ENCODE peak calls at places on chromosomes 4 and X, in five cellular contexts. One of them, this sample, is unnamed.

GRCh38 chr4:189267312-189267965 is 673.2 kb upstream of the FRG1 start:
- DNase-seq in brain microvascular endothelial cell: no peak
- DNase-seq in A549: no peak
- DNase-seq in CD8-positive, alpha-beta T cell: no peak
- DNase-seq in substantia nigra: no peak
- DNase-seq in this sample: no peak

GRCh38 chr4:84470204-84470785 is 28.8 kb downstream of the NKX6-1 start:
- DNase-seq in brain microvascular endothelial cell: no peak
- DNase-seq in CD8-positive, alpha-beta T cell: no peak
- DNase-seq in substantia nigra: no peak
- DNase-seq in A549: no peak
- DNase-seq in this sample: no peak

GRCh38 chr4:145234086-145234694 is 53.8 kb upstream of the OTUD4 start:
- DNase-seq in substantia nigra: no peak
- DNase-seq in CD8-positive, alpha-beta T cell: peak; percentile 48
- DNase-seq in brain microvascular endothelial cell: peak; percentile 58
- DNase-seq in A549: peak; percentile 22
- DNase-seq in this sample: peak; percentile 38

GRCh38 chr4:73661646-73662119 is 41.4 kb upstream of the RASSF6 start:
- DNase-seq in CD8-positive, alpha-beta T cell: no peak
- DNase-seq in A549: no peak
- DNase-seq in substantia nigra: no peak
- DNase-seq in brain microvascular endothelial cell: peak; percentile 99
- DNase-seq in this sample: no peak

GRCh38 chr4:104983615-104984179 is 163.0 kb upstream of the TET2 start:
- DNase-seq in CD8-positive, alpha-beta T cell: no peak
- DNase-seq in brain microvascular endothelial cell: no peak
- DNase-seq in substantia nigra: no peak
- DNase-seq in A549: no peak
- DNase-seq in this sample: no peak

GRCh38 chr4:173243321-173243720 is 74.7 kb downstream of the GALNT7 start:
- DNase-seq in CD8-positive, alpha-beta T cell: no peak
- DNase-seq in substantia nigra: no peak
- DNase-seq in A549: peak; percentile 9
- DNase-seq in brain microvascular endothelial cell: peak; percentile 64
- DNase-seq in this sample: no peak

GRCh38 chr4:22512306-22512705 is 3.6 kb downstream of the ADGRA3 start:
- DNase-seq in brain microvascular endothelial cell: no peak
- DNase-seq in substantia nigra: no peak
- DNase-seq in A549: no peak
- DNase-seq in CD8-positive, alpha-beta T cell: no peak
- DNase-seq in this sample: no peak

GRCh38 chr4:187084696-187085095 is 361.0 kb upstream of the FAT1 start:
- DNase-seq in CD8-positive, alpha-beta T cell: no peak
- DNase-seq in A549: no peak
- DNase-seq in substantia nigra: no peak
- DNase-seq in brain microvascular endothelial cell: no peak
- DNase-seq in this sample: no peak

GRCh38 chr4:78864405-78865024 is 74.7 kb downstream of the PAQR3 start:
- DNase-seq in brain microvascular endothelial cell: peak; percentile 71
- DNase-seq in CD8-positive, alpha-beta T cell: no peak
- DNase-seq in A549: peak; percentile 18
- DNase-seq in substantia nigra: no peak
- DNase-seq in this sample: peak; percentile 86

GRCh38 chr4:151865327-151865726 is 104.5 kb upstream of the GATB start:
- DNase-seq in CD8-positive, alpha-beta T cell: no peak
- DNase-seq in A549: no peak
- DNase-seq in brain microvascular endothelial cell: no peak
- DNase-seq in substantia nigra: no peak
- DNase-seq in this sample: no peak

GRCh38 chr4:185470503-185471195 is 884 bp downstream of the CCDC110 start:
- DNase-seq in A549: peak; percentile 8
- DNase-seq in CD8-positive, alpha-beta T cell: peak; percentile 56
- DNase-seq in substantia nigra: peak; percentile 39
- DNase-seq in brain microvascular endothelial cell: peak; percentile 4
- DNase-seq in this sample: no peak

DNA sequence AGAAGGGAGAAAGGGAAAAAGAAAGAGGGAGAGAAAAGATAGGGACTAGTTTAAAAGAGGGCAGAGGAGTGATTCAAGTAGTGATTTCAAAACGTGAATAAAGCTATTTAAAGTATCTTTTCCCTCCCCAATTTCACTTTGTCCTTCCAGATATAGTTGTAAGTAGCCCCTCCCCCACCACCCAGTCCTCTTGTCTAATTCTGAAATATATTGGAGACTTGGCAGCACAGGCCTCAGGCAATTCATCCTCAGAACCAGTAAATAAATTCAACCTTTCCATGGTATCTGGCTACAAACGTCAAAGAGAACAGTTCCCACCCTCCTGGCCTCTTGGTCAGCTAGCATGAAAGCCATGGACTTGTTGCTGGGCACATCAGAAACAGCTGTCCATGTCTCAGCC is 169.5 kb upstream of the SCML1 start:
- DNase-seq in CD8-positive, alpha-beta T cell: no peak
- DNase-seq in brain microvascular endothelial cell: no peak
- DNase-seq in A549: no peak
- DNase-seq in substantia nigra: no peak
- DNase-seq in this sample: no peak
- H3K27ac ChIP-seq in CD8-positive, alpha-beta T cell: no peak overlapping the region
- H3K27ac ChIP-seq in brain microvascular endothelial cell: no peak overlapping the region
- H3K27ac ChIP-seq in A549: no peak overlapping the region
- H3K27ac ChIP-seq in substantia nigra: no peak overlapping the region
- H3K27ac ChIP-seq in this sample: no peak overlapping the region

GRCh38 chr4:99084595-99084994 is 4.0 kb downstream of the ADH5 start:
- DNase-seq in substantia nigra: no peak
- DNase-seq in CD8-positive, alpha-beta T cell: no peak
- DNase-seq in A549: no peak
- DNase-seq in brain microvascular endothelial cell: no peak
- DNase-seq in this sample: no peak
- H3K27ac ChIP-seq in substantia nigra: no peak overlapping the region
- H3K27ac ChIP-seq in CD8-positive, alpha-beta T cell: no peak overlapping the region
- H3K27ac ChIP-seq in A549: no peak overlapping the region
- H3K27ac ChIP-seq in brain microvascular endothelial cell: no peak overlapping the region
- H3K27ac ChIP-seq in this sample: no peak overlapping the region

GRCh38 chrX:11447418-11447817 is 154.2 kb downstream of the AMELX start:
- DNase-seq in CD8-positive, alpha-beta T cell: no peak
- DNase-seq in brain microvascular endothelial cell: no peak
- DNase-seq in A549: no peak
- DNase-seq in substantia nigra: no peak
- DNase-seq in this sample: no peak

GRCh38 chrX:11450354-11450753 is 157.1 kb downstream of the AMELX start:
- DNase-seq in CD8-positive, alpha-beta T cell: no peak
- DNase-seq in substantia nigra: no peak
- DNase-seq in brain microvascular endothelial cell: no peak
- DNase-seq in A549: no peak
- DNase-seq in this sample: no peak

GRCh38 chrX:11449613-11450012 is 156.4 kb downstream of the AMELX start:
- DNase-seq in brain microvascular endothelial cell: no peak
- DNase-seq in CD8-positive, alpha-beta T cell: no peak
- DNase-seq in A549: no peak
- DNase-seq in substantia nigra: no peak
- DNase-seq in this sample: no peak

GRCh38 chrX:11446951-11447350 is 153.7 kb downstream of the AMELX start:
- DNase-seq in brain microvascular endothelial cell: no peak
- DNase-seq in A549: no peak
- DNase-seq in substantia nigra: no peak
- DNase-seq in CD8-positive, alpha-beta T cell: no peak
- DNase-seq in this sample: no peak

DNA sequence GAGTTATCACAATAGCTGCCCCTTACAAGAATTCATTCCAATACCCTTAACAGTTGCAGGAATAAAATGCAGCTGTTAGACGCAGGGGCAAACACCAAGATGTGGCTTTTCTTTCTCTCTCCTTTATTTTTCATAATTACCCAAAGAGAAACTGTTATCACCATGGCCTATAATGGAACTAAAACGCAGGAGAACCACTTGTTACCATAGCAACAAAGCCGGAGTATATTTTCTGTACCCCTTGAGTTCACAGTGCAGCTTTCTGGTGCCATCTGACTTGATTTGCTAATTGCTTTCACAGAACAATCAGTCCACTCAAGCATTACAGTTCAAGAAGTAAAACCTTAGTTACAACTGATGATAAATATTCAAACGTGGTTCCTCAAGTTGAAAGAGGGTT is 157.9 kb downstream of the AMELX start:
- DNase-seq in CD8-positive, alpha-beta T cell: no peak
- DNase-seq in brain microvascular endothelial cell: no peak
- DNase-seq in A549: no peak
- DNase-seq in substantia nigra: no peak
- DNase-seq in this sample: no peak
- H3K27ac ChIP-seq in CD8-positive, alpha-beta T cell: no peak overlapping the region
- H3K27ac ChIP-seq in brain microvascular endothelial cell: no peak overlapping the region
- H3K27ac ChIP-seq in A549: no peak overlapping the region
- H3K27ac ChIP-seq in substantia nigra: no peak overlapping the region
- H3K27ac ChIP-seq in this sample: no peak overlapping the region

GRCh38 chr4:1639299-1639868 is 44.7 kb downstream of the FAM53A start:
- DNase-seq in brain microvascular endothelial cell: no peak
- DNase-seq in A549: no peak
- DNase-seq in substantia nigra: no peak
- DNase-seq in CD8-positive, alpha-beta T cell: no peak
- DNase-seq in this sample: no peak

GRCh38 chr4:1637580-1638271 is 46.4 kb downstream of the FAM53A start:
- DNase-seq in brain microvascular endothelial cell: no peak
- DNase-seq in A549: no peak
- DNase-seq in substantia nigra: no peak
- DNase-seq in CD8-positive, alpha-beta T cell: no peak
- DNase-seq in this sample: no peak

GRCh38 chr4:1640110-1640509 is 44.0 kb downstream of the FAM53A start:
- DNase-seq in A549: no peak
- DNase-seq in substantia nigra: no peak
- DNase-seq in brain microvascular endothelial cell: no peak
- DNase-seq in CD8-positive, alpha-beta T cell: no peak
- DNase-seq in this sample: no peak

GRCh38 chr4:1638272-1638598 is 45.9 kb downstream of the FAM53A start:
- DNase-seq in CD8-positive, alpha-beta T cell: no peak
- DNase-seq in brain microvascular endothelial cell: no peak
- DNase-seq in substantia nigra: no peak
- DNase-seq in A549: no peak
- DNase-seq in this sample: no peak

DNA sequence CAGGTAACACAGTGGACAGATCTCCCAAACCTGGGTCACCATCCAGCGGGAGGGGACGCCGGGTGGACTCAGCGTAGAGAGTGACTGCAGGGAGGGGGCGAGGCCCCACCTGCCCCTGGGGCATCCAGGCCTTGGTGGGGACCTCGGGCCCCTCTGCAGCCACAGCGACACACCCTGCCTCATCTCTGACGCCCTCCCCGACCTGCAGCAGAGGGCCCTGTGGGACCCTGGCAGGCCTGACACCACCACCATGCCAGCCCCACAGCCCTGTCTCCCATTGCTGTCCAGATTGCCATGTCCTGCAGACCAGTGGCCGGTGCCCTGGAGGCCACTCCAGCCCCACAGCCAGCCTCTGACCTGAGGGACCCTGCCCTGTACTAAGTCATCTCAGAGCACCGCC is 45.2 kb downstream of the FAM53A start:
- DNase-seq in CD8-positive, alpha-beta T cell: no peak
- DNase-seq in A549: no peak
- DNase-seq in substantia nigra: no peak
- DNase-seq in brain microvascular endothelial cell: no peak
- DNase-seq in this sample: no peak
- H3K27ac ChIP-seq in CD8-positive, alpha-beta T cell: no peak overlapping the region
- H3K27ac ChIP-seq in A549: no peak overlapping the region
- H3K27ac ChIP-seq in substantia nigra: no peak overlapping the region
- H3K27ac ChIP-seq in brain microvascular endothelial cell: no peak overlapping the region
- H3K27ac ChIP-seq in this sample: no peak overlapping the region